ENCODE peak calls at places on chromosomes 1 and 21, in four cellular contexts. V, W, Y and M are unnamed samples.

GRCh38 chr1:39919545-39919944 is 17.8 kb upstream of the MYCL start:
- DNase-seq in V (peak; percentile 49), W (peak; percentile 42), Y (no peak), M (no peak)

GRCh38 chr1:56359036-56359435 is 220.3 kb downstream of the PLPP3 start:
- DNase-seq in V (no peak), W (no peak), Y (no peak), M (no peak)

GRCh38 chr1:114337417-114337816 is 173.6 kb downstream of the TRIM33 start:
- DNase-seq in V (no peak), W (no peak), Y (no peak), M (no peak)

GRCh38 chr1:201356701-201357100 is 20.8 kb downstream of the TNNT2 start:
- DNase-seq in V (no peak), W (no peak), Y (no peak), M (no peak)

GRCh38 chr1:3258431-3259003 is 189.5 kb downstream of the PRDM16 start:
- DNase-seq in V (no peak), W (no peak), Y (no peak), M (no peak)

GRCh38 chr1:63794927-63795326 is 21.1 kb downstream of the ROR1 start:
- DNase-seq in V (no peak), W (peak; percentile 61), Y (no peak), M (no peak)

GRCh38 chr1:246587606-246588005 is 21.4 kb downstream of the CNST start:
- DNase-seq in V (no peak), W (no peak), Y (no peak), M (no peak)

GRCh38 chr1:3577300-3577699 is 34.0 kb downstream of the MEGF6 start:
- DNase-seq in V (no peak), W (peak; percentile 47), Y (no peak), M (no peak)

GRCh38 chr1:50109647-50110075 is 941 bp downstream of the ELAVL4 start:
- DNase-seq in V (no peak), W (no peak), Y (peak; percentile 15), M (no peak)

GRCh38 chr21:44299458-44300261 is at the start of gene PFKL:
- DNase-seq in V (peak; percentile 66), W (peak; percentile 22), Y (peak; percentile 49), M (peak; percentile 53)

GRCh38 chr1:228081578-228082259 is 789 bp upstream of the ARF1 start:
- DNase-seq in V (no peak), W (no peak), Y (no peak), M (no peak)

GRCh38 chr1:213127074-213127473 is 76.0 kb downstream of the RPS6KC1 start:
- DNase-seq in V (no peak), W (peak; percentile 13), Y (no peak), M (no peak)

GRCh38 chr1:183870351-183871077 is 65.6 kb downstream of the RGL1 start:
- DNase-seq in V (no peak), W (peak; percentile 36), Y (peak; percentile 88), M (no peak)

GRCh38 chr1:241503444-241503843 is 16.1 kb downstream of the FH start:
- DNase-seq in V (no peak), W (no peak), Y (no peak), M (no peak)

GRCh38 chr1:192973988-192974387 is 85.2 kb downstream of the UCHL5 start:
- DNase-seq in V (no peak), W (no peak), Y (no peak), M (no peak)

GRCh38 chr1:3237994-3238704 is 169.1 kb downstream of the PRDM16 start:
- DNase-seq in V (no peak), W (no peak), Y (no peak), M (no peak)

GRCh38 chr1:228364068-228364705 is 42.4 kb downstream of the TRIM11 start:
- DNase-seq in V (no peak), W (no peak), Y (no peak), M (no peak)

GRCh38 chr1:221611930-221612777 is 129.7 kb downstream of the DUSP10 start:
- DNase-seq in V (no peak), W (peak; percentile 65), Y (peak; percentile 80), M (no peak)

GRCh38 chr1:55039342-55040082 is at the start of gene PCSK9:
- DNase-seq in V (no peak), W (no peak), Y (no peak), M (no peak)

GRCh38 chr1:85605519-85606413 is 25.2 kb downstream of the CCN1 start:
- DNase-seq in V (no peak), W (no peak), Y (no peak), M (no peak)

GRCh38 chr1:225454733-225455132 is 26.9 kb upstream of the LBR start:
- DNase-seq in V (no peak), W (peak; percentile 93), Y (peak; percentile 63), M (peak; percentile 74)

GRCh38 chr1:173234899-173235298 is 27.8 kb upstream of the TNFSF4 start:
- DNase-seq in V (no peak), W (no peak), Y (no peak), M (no peak)

GRCh38 chr1:119068427-119068826 is 72.0 kb downstream of the WARS2 start:
- DNase-seq in V (no peak), W (no peak), Y (no peak), M (no peak)

GRCh38 chr1:24283326-24284155 is 35.6 kb upstream of the GRHL3 start:
- DNase-seq in V (no peak), W (peak; percentile 70), Y (peak; percentile 56), M (no peak)

GRCh38 chr1:208766812-208767211 is 522.6 kb upstream of the PLXNA2 start:
- DNase-seq in V (no peak), W (no peak), Y (no peak), M (no peak)

GRCh38 chr1:166858726-166859419 is 17.2 kb downstream of the TADA1 start:
- DNase-seq in V (no peak), W (no peak), Y (no peak), M (no peak)

GRCh38 chr1:237975903-237976302 is 85.2 kb upstream of the ZP4 start:
- DNase-seq in V (no peak), W (no peak), Y (no peak), M (no peak)

GRCh38 chr1:36517415-36517814 is 34.7 kb upstream of the CSF3R start:
- DNase-seq in V (no peak), W (no peak), Y (no peak), M (no peak)

GRCh38 chr1:37755290-37755689 is 9.6 kb downstream of the EPHA10 start:
- DNase-seq in V (peak; percentile 15), W (no peak), Y (no peak), M (no peak)

GRCh38 chr1:230350208-230350921 is 75.8 kb downstream of the PGBD5 start:
- DNase-seq in V (no peak), W (no peak), Y (peak; percentile 85), M (no peak)

GRCh38 chr1:154955039-154955717 is 721 bp downstream of the PBXIP1 start:
- DNase-seq in V (no peak), W (peak; percentile 90), Y (peak; percentile 82), M (peak; percentile 66)

GRCh38 chr1:154957258-154957657 is 1.4 kb upstream of the PBXIP1 start:
- DNase-seq in V (no peak), W (no peak), Y (no peak), M (no peak)

GRCh38 chr1:154956557-154956956 is 658 bp upstream of the PBXIP1 start:
- DNase-seq in V (no peak), W (no peak), Y (peak; percentile 35), M (no peak)

GRCh38 chr1:154954541-154954940 is 1.4 kb downstream of the PBXIP1 start:
- DNase-seq in V (no peak), W (no peak), Y (no peak), M (no peak)

GRCh38 chr1:154955718-154956513 is at the start of gene PBXIP1:
- DNase-seq in V (peak; percentile 79), W (peak; percentile 92), Y (peak; percentile 86), M (peak; percentile 79)
- TF ChIP-seq CTCF in V (peak; percentile 12), W (peak; percentile 52), Y (peak; percentile 10), M (no peak)

GRCh38 chr21:24045775-24046215 is 1561.5 kb downstream of the MRPL39 start:
- DNase-seq in V (no peak), W (peak; percentile 99), Y (peak; percentile 96), M (no peak)
- TF ChIP-seq CTCF in V (peak; percentile 24), W (peak; percentile 72), Y (peak; percentile 36), M (no peak)

GRCh38 chr1:116532698-116533424 is 38.0 kb downstream of the CD58 start:
- DNase-seq in V (no peak), W (no peak), Y (no peak), M (no peak)

GRCh38 chr1:116529681-116530080 is 41.1 kb downstream of the CD58 start:
- DNase-seq in V (no peak), W (no peak), Y (no peak), M (no peak)

GRCh38 chr1:116528329-116529083 is 42.3 kb downstream of the CD58 start:
- DNase-seq in V (no peak), W (no peak), Y (no peak), M (no peak)

GRCh38 chr1:116531917-116532316 is 38.9 kb downstream of the CD58 start:
- DNase-seq in V (no peak), W (no peak), Y (no peak), M (no peak)

DNA sequence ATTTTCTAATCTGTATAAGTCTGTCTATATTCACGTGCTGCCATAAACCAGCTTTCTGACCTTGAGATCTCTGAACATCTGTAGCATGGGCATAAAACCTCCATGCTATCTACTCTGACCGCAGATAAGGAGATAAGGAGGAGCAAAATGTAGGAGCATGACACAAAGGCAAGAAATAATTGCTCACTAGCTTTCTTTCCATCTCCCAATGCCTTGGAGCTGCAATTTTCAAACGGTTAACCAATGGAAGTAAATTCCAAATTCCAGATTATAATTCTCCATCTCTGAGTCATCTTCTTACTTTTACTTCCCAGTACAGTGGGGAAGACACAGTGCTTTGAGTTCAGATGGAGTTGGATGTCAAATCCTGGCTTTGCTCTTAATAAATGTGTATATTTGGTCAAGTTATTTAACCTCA is 41.6 kb downstream of the CD58 start:
- DNase-seq in V (no peak), W (peak; percentile 26), Y (no peak), M (no peak)
- TF ChIP-seq CTCF in V (no peak), W (no peak), Y (no peak), M (no peak)

GRCh38 chr1:11101347-11101746 is 1.7 kb upstream of the EXOSC10 start:
- DNase-seq in V (no peak), W (no peak), Y (no peak), M (no peak)

GRCh38 chr1:11100149-11100493 is 452 bp upstream of the EXOSC10 start:
- DNase-seq in V (no peak), W (no peak), Y (no peak), M (no peak)

GRCh38 chr1:11098931-11099309 is 749 bp downstream of the EXOSC10 start:
- DNase-seq in V (no peak), W (no peak), Y (no peak), M (no peak)

DNA sequence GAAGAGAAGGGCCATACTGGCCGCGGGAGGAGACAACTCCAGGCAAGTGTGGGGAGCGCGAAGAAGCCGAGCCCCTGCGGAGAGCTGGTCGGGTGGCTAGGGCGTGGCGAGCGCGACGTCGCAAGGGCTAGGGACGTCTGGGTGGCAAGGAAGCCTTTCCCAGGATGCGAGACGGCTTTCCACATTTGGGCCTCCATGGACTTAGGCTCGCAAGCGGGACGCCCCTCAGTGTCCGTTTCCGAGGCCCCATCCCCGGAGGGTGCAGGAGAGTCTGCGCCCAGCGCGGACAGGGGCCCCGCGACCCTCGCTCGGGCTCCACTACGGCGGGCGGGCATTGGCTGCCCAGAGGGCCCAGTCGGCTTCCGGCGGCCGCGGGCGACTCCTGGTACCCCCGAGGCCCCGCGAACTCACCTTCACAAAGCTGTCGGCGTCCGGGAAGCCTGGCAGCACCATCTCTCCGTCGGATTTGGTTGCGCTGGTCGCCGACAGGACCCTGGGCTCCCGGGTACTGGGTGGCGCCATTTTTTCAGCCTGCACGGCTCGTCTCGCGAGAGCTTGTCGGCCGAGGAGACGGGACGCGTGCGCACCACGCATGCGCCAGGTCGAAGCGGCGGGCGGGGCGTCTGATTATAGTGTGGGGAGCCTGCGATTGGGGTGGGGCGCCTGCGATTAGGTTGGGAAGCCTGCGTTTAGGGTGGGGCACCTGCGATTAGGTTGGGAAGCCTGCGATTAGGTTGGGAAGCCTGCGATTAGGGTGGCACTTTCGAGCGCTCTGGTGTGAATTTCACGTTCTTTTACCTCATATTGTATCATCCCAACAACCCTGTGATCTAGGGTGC is at the start of gene EXOSC10:
- DNase-seq in V (peak; percentile 57), W (peak; percentile 85), Y (peak; percentile 90), M (peak; percentile 93)
- TF ChIP-seq CTCF in V (no peak), W (no peak), Y (no peak), M (no peak)